ENCODE peak calls at places on chromosomes 11 and 22, in seven cellular contexts. O is effector CD4-positive, alpha-beta T cell; W is foreskin keratinocyte; X is NCI-H1092 treated with DMSO at 0.1 percent for 48 hours; B is NCI-H1417; R is AG04450; I is activated CD4-positive, alpha-beta T cell treated with anti-CD3 and anti-CD28 coated beads, Interleukin-2, amount 50 U/mL, for 1 hour. J is an unnamed sample.

GRCh38 chr11:33761471-33761870 is 12.8 kb downstream of the FBXO3 start:
- DNase-seq in X (no peak), W (no peak), R (no peak), B (no peak), O (no peak), I (no peak), J (no peak)

GRCh38 chr11:75351541-75352416 is at the start of gene ARRB1:
- DNase-seq in O (peak), I (peak), X (peak), W (no peak), B (peak), R (no peak), J (peak)

GRCh38 chr22:20429254-20430100 is 8.1 kb downstream of the SCARF2 start:
- DNase-seq in W (no peak), X (peak), B (no peak), I (peak), O (peak), R (no peak), J (no peak)

GRCh38 chr11:78656327-78656726 is 81.7 kb upstream of the NARS2 start:
- DNase-seq in O (no peak), R (no peak), W (no peak), B (no peak), X (no peak), I (no peak), J (no peak)

GRCh38 chr22:19959043-19959586 is 17.5 kb upstream of the TXNRD2 start:
- DNase-seq in I (no peak), W (no peak), X (no peak), B (no peak), O (no peak), R (no peak), J (peak)

GRCh38 chr11:128463386-128463829 is 124.0 kb downstream of the ETS1 start:
- DNase-seq in X (no peak), I (no peak), W (no peak), B (no peak), O (no peak), R (no peak), J (no peak)

GRCh38 chr22:33476716-33477115 is 418.5 kb upstream of the SYN3 start:
- DNase-seq in X (no peak), O (no peak), R (no peak), W (no peak), I (no peak), B (no peak), J (peak)

GRCh38 chr11:119181677-119182412 is 3.4 kb upstream of the NHERF4 start:
- DNase-seq in X (peak), R (no peak), W (no peak), B (peak), I (no peak), O (no peak), J (no peak)

GRCh38 chr11:100791873-100792272 is 104.8 kb downstream of the ARHGAP42 start:
- DNase-seq in B (no peak), O (no peak), R (no peak), W (peak), I (no peak), X (no peak), J (no peak)

GRCh38 chr11:12143461-12144258 is 33.3 kb downstream of the MICAL2 start:
- DNase-seq in B (no peak), X (no peak), I (no peak), W (no peak), O (no peak), R (no peak), J (peak)

GRCh38 chr11:129611661-129612566 is 203.7 kb upstream of the TMEM45B start:
- DNase-seq in I (no peak), O (no peak), X (no peak), B (no peak), W (no peak), R (no peak), J (no peak)

GRCh38 chr22:26885441-26886261 is 228.3 kb downstream of the MIAT start:
- DNase-seq in B (no peak), R (no peak), X (no peak), O (no peak), I (no peak), W (no peak), J (no peak)

GRCh38 chr11:12165237-12165875 is 55.0 kb downstream of the MICAL2 start:
- DNase-seq in I (no peak), X (peak), R (no peak), W (no peak), B (no peak), O (no peak), J (no peak)

GRCh38 chr11:207213-208176 is at the start of the genes BET1L and RIC8A:
- DNase-seq in I (peak), O (peak), W (peak), X (peak), B (peak), R (peak), J (peak)

GRCh38 chr11:12088531-12088930 is 21.9 kb upstream of the MICAL2 start:
- DNase-seq in O (no peak), W (no peak), B (no peak), I (no peak), X (no peak), R (no peak), J (no peak)

GRCh38 chr22:31346733-31347250 is 646 bp upstream of the PATZ1 start:
- DNase-seq in B (peak), O (peak), W (no peak), I (peak), R (no peak), X (peak), J (peak)

GRCh38 chr11:59776210-59777066 is 21.3 kb downstream of the STX3 start:
- DNase-seq in R (peak), O (no peak), W (peak), B (no peak), I (no peak), X (no peak), J (peak)

GRCh38 chr11:82718307-82718706 is 15.4 kb downstream of the FAM181B start:
- DNase-seq in R (peak), B (peak), I (no peak), W (no peak), O (no peak), X (peak), J (peak)

GRCh38 chr11:30488304-30488998 is 97.7 kb downstream of the MPPED2 start:
- DNase-seq in X (peak), O (no peak), B (peak), R (peak), W (peak), I (no peak), J (peak)

GRCh38 chr11:66048525-66049313 is at the start of gene GAL3ST3:
- DNase-seq in I (no peak), B (peak), O (no peak), W (no peak), X (peak), R (no peak), J (no peak)

GRCh38 chr11:44596541-44597276 is 31.2 kb downstream of the CD82 start:
- DNase-seq in R (no peak), X (no peak), W (no peak), I (peak), B (no peak), O (peak), J (no peak)

GRCh38 chr22:30425616-30426394 is at the start of gene MTFP1:
- DNase-seq in X (peak), R (no peak), W (no peak), O (peak), B (peak), I (peak), J (peak)

GRCh38 chr11:65981101-65981740 is 19.7 kb downstream of the SART1 start:
- DNase-seq in R (no peak), O (no peak), X (no peak), W (no peak), B (no peak), I (no peak), J (no peak)

GRCh38 chr22:29712119-29712518 is 7.7 kb upstream of the CABP7 start:
- DNase-seq in O (no peak), B (no peak), I (no peak), X (no peak), R (no peak), W (no peak), J (no peak)

J was measured in HepG2.